ENCODE peak calls at places on chromosomes 2 and 18, in seven cellular contexts. O is transverse colon, G is K562, R is suprapubic skin, K is SK-N-SH, U is upper lobe of left lung, B is stomach. H is an unnamed sample. For H3K9me3, the result is how much of the 10 kb centered on the place peaks cover.

GRCh38 chr2:178426388-178426787 is 24.6 kb downstream of the PRKRA start:
- DNase-seq in O (no peak), G (no peak), R (no peak), K (no peak), U (no peak), B (no peak), H (no peak)

GRCh38 chr2:158810761-158811470 is 15.8 kb downstream of the DAPL1 start:
- DNase-seq in O (no peak), G (no peak), R (no peak), K (no peak), U (no peak), B (no peak), H (no peak)

GRCh38 chr2:26195006-26195961 is 22.4 kb downstream of the GAREM2 start:
- DNase-seq in O (no peak), G (no peak), R (no peak), K (no peak), U (no peak), B (no peak), H (no peak)

GRCh38 chr2:33457588-33458247 is 18.7 kb upstream of the RASGRP3 start:
- DNase-seq in O (no peak), G (no peak), R (no peak), K (no peak), U (peak), B (no peak), H (peak)

GRCh38 chr2:159091981-159092380 is 123.5 kb downstream of the TANC1 start:
- DNase-seq in O (peak), G (no peak), R (no peak), K (no peak), U (peak), B (no peak), H (no peak)

GRCh38 chr18:23627325-23627724 is 35.4 kb downstream of the ANKRD29 start:
- DNase-seq in O (peak), G (no peak), R (no peak), K (no peak), U (peak), B (no peak), H (no peak)

GRCh38 chr2:39631715-39632114 is 34.0 kb upstream of the TMEM178A start:
- DNase-seq in O (no peak), G (no peak), R (no peak), K (no peak), U (no peak), B (no peak), H (no peak)

GRCh38 chr2:97664636-97664970 is 759 bp upstream of the ACTR1B start:
- DNase-seq in O (peak), G (no peak), R (no peak), K (no peak), U (no peak), B (no peak), H (no peak)

GRCh38 chr2:120205901-120206581 is 17.2 kb downstream of the TMEM185B start:
- DNase-seq in O (peak), G (peak), R (peak), K (peak), U (no peak), B (no peak), H (no peak)

GRCh38 chr2:119753041-119753929 is 6.4 kb upstream of the PTPN4 start:
- DNase-seq in O (no peak), G (no peak), R (no peak), K (peak), U (no peak), B (no peak), H (no peak)

GRCh38 chr18:4248686-4249085 is 206.4 kb downstream of the DLGAP1 start:
- DNase-seq in O (no peak), G (no peak), R (no peak), K (no peak), U (no peak), B (no peak), H (no peak)

GRCh38 chr2:183993052-183993451 is 605.3 kb upstream of the ZNF804A start:
- DNase-seq in O (no peak), G (no peak), R (no peak), K (no peak), U (no peak), B (no peak), H (no peak)

GRCh38 chr2:11553661-11554429 is 20.0 kb downstream of the GREB1 start:
- DNase-seq in O (no peak), G (no peak), R (no peak), K (no peak), U (no peak), B (no peak), H (no peak)

GRCh38 chr2:73938761-73939352 is 12.2 kb downstream of the DGUOK start:
- DNase-seq in O (no peak), G (no peak), R (no peak), K (peak), U (no peak), B (no peak), H (no peak)

GRCh38 chr2:201532686-201533304 is 81.3 kb downstream of the STRADB start:
- DNase-seq in O (no peak), G (peak), R (no peak), K (no peak), U (no peak), B (no peak), H (no peak)

GRCh38 chr2:218397502-218398436 is 1.9 kb upstream of the CTDSP1 start:
- DNase-seq in O (peak), G (peak), R (peak), K (peak), U (peak), B (peak), H (peak)

GRCh38 chr18:49399003-49399402 is 61.4 kb downstream of the DYM start:
- DNase-seq in O (no peak), G (no peak), R (no peak), K (peak), U (peak), B (no peak), H (peak)

GRCh38 chr2:217951521-217952247 is 51.1 kb downstream of the TNS1 start:
- DNase-seq in O (no peak), G (no peak), R (peak), K (no peak), U (peak), B (peak), H (peak)

GRCh38 chr2:161067846-161068245 is 92.4 kb upstream of the TANK start:
- DNase-seq in O (no peak), G (no peak), R (no peak), K (no peak), U (no peak), B (no peak), H (no peak)

GRCh38 chr2:144510206-144510991 is 9.5 kb downstream of the ZEB2 start:
- DNase-seq in O (no peak), G (no peak), R (no peak), K (no peak), U (no peak), B (no peak), H (no peak)

GRCh38 chr2:166487082-166487654 is 6.9 kb downstream of the SCN7A start:
- DNase-seq in O (no peak), G (no peak), R (no peak), K (no peak), U (no peak), B (no peak), H (no peak)

GRCh38 chr2:121239969-121240368 is 45.0 kb downstream of the TFCP2L1 start:
- DNase-seq in O (no peak), G (no peak), R (no peak), K (no peak), U (no peak), B (no peak), H (no peak)

GRCh38 chr18:79609021-79609461 is 70.6 kb upstream of the CTDP1 start:
- DNase-seq in O (no peak), G (no peak), R (peak), K (no peak), U (no peak), B (no peak), H (peak)

GRCh38 chr2:174682578-174683391 is 81.5 kb downstream of the CHRNA1 start:
- DNase-seq in O (peak), G (no peak), R (no peak), K (peak), U (peak), B (peak), H (peak)

GRCh38 chr18:49456794-49457193 is 3.7 kb downstream of the DYM start:
- DNase-seq in O (no peak), G (no peak), R (no peak), K (no peak), U (no peak), B (no peak), H (no peak)

GRCh38 chr2:46275995-46276394 is 21.2 kb upstream of the EPAS1 start:
- DNase-seq in O (peak), G (no peak), R (no peak), K (no peak), U (peak), B (no peak), H (peak)

GRCh38 chr2:205563646-205564045 is 118.7 kb upstream of the NRP2 start:
- DNase-seq in O (peak), G (peak), R (no peak), K (peak), U (peak), B (no peak), H (no peak)

GRCh38 chr2:100000915-100001707 is 141.3 kb downstream of the AFF3 start:
- DNase-seq in O (no peak), G (no peak), R (no peak), K (no peak), U (no peak), B (no peak), H (no peak)

GRCh38 chr2:71190959-71191943 is 35.7 kb downstream of the PAIP2B start:
- DNase-seq in O (no peak), G (no peak), R (no peak), K (peak), U (no peak), B (no peak), H (no peak)

GRCh38 chr2:168614291-168615018 is 158.4 kb downstream of the CERS6 start:
- DNase-seq in O (no peak), G (no peak), R (no peak), K (no peak), U (no peak), B (no peak), H (no peak)

GRCh38 chr2:26269571-26270170 is 24.9 kb downstream of the HADHB start:
- DNase-seq in O (no peak), G (no peak), R (no peak), K (no peak), U (no peak), B (no peak), H (no peak)

GRCh38 chr18:79577451-79578395 is 101.9 kb upstream of the CTDP1 start:
- DNase-seq in O (peak), G (peak), R (peak), K (no peak), U (peak), B (no peak), H (peak)

GRCh38 chr2:171522057-171522803 is at the start of gene CYBRD1:
- DNase-seq in O (peak), G (peak), R (peak), K (peak), U (peak), B (peak), H (peak)

GRCh38 chr18:10670856-10671255 is 145.0 kb downstream of the NAPG start:
- DNase-seq in O (no peak), G (no peak), R (no peak), K (no peak), U (no peak), B (no peak), H (no peak)

GRCh38 chr2:220665108-220665471 is 907.0 kb downstream of the EPHA4 start:
- DNase-seq in O (no peak), G (no peak), R (no peak), K (no peak), U (no peak), B (no peak), H (no peak)

GRCh38 chr2:101340141-101340541 is 31.6 kb upstream of the RNF149 start:
- DNase-seq in O (no peak), G (no peak), R (no peak), K (no peak), U (no peak), B (no peak), H (no peak)

DNA sequence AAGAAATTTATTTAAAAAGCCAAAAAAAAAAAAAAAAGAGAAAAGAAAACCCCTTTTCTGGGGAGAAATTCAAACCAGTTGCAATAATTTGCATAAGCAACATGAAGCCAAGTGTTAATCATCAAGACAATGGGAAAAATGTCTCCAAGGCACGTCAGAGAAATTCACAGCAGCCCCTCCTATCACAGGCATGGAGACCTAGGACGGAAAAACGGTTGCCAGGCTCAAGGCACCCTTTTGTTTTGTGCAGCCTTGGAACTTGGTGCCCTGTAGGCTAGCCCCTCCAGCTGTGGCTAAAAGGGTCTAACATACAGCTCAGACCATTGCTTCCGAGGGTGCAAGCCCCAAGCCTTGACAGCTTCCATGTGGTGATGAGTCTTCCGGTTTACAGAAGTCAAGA is 509.2 kb upstream of the SOX11 start:
- DNase-seq in O (no peak), G (no peak), R (no peak), K (no peak), U (no peak), B (no peak), H (no peak)
- H3K9me3 ChIP-seq in O (under half), G (under half), R (under half), K (under half), U (under half), B (under half), H (under half)

DNA sequence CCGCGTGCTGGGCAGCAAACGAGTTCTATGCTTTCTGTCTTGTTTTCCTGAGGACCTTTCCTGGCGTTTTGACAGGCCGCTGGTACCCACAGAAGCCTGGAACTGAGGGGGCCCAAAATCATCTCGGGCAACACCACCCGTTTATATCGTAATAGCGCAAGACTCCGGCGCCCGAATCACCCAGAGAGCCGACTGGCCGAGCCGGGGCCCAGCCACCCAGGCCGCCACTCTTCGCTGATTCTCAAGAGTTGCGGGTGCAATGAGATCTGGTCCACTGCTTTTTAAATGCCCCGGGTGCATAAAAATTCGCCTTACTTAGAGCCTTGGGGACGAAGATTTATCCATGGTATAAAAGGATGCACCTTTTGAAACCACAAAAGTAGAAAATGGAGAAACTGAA is 6.2 kb upstream of the SPATA3 start:
- DNase-seq in O (no peak), G (no peak), R (no peak), K (no peak), U (no peak), B (no peak), H (no peak)
- TF ChIP-seq POLR2AphosphoS5 in O (no peak), G (no peak), R (no peak), K (no peak), U (no peak), B (no peak), H (no peak)

GRCh38 chr2:134917219-134917957 is 1.2 kb upstream of the CCNT2 start:
- DNase-seq in O (peak), G (no peak), R (peak), K (no peak), U (peak), B (no peak), H (no peak)

GRCh38 chr2:134919360-134920210 is 963 bp downstream of the CCNT2 start:
- DNase-seq in O (peak), G (no peak), R (no peak), K (peak), U (peak), B (peak), H (peak)

GRCh38 chr2:134912406-134912805 is 6.2 kb upstream of the CCNT2 start:
- DNase-seq in O (no peak), G (no peak), R (no peak), K (no peak), U (no peak), B (no peak), H (no peak)

GRCh38 chr2:134918518-134919359 is at the start of gene CCNT2:
- DNase-seq in O (peak), G (peak), R (peak), K (peak), U (peak), B (peak), H (peak)

DNA sequence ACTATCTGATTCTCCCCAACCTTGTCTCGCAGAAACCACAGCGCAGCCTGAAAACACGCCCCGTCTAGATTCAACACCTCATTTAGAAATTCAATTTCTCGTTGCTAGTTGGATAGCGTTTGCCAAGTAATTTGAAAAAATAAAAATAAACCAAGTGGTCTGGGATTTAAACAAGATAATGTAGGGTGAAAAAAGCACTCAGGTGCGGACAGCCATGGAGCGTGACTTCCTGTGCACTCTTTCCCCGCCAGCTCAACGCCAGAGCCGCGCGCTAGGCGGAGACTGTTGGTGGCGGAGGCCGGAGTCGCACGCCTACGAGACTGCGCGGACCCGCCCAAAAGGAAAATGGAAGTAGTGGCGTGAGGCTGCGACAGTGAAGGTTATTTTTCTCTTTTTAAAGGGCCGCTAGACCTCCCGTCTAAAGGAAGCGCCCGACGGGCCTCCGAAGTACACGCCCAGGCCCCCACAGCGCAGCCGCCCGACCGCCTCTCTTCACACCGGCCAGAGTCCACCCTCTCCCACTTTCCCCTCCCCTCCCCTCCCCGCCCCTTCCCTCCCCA is 584 bp upstream of the CCNT2 start:
- DNase-seq in O (no peak), G (no peak), R (no peak), K (no peak), U (no peak), B (peak), H (no peak)
- TF ChIP-seq EP300 in O (no peak), G (no peak), R (no peak), K (no peak), U (no peak), B (no peak), H (no peak)

DNA sequence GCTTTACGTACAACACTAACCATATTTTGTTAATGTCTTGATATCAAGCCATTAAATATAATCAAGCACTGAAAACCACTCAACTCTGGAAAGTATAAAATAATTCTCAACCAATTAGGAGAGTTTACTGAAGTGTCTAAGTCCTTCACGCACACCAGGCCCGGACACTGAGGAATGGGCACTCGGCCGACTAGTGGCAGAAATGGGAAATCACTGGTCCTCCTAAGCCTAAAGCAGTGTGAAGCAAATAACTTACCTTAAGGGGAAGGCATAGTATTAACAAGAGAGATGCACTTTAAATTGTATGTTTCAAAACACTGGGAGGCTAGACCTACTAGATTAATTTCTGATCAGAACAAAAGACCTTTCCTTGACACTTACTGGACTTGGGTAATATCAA is 45.7 kb downstream of the FAM210A start:
- DNase-seq in O (no peak), G (peak), R (no peak), K (peak), U (no peak), B (no peak), H (no peak)
- H3K9me3 ChIP-seq in O (under half), G (under half), R (under half), K (under half), U (under half), B (under half), H (under half)

DNA sequence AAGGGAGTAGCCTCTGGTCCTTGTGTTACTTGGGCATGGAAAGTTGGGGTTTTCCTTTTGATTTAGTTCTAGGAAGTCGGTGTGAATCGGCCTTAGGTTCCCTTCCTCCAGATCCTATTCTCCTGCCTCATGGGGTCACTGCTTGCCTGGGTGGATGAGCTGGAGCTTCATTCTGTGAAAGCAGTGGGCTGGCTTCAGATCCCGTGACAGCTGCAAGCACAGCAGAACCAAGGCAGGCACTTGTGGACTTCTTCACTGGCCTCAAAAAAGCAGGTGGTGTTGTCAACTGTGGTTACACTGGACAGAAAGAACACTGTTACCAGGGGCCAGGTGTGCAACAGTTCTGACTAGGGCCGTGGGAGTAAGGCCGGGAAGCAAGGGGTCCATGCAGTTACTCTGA is 243.4 kb downstream of the LDLRAD4 start:
- DNase-seq in O (no peak), G (no peak), R (peak), K (no peak), U (no peak), B (peak), H (peak)
- TF ChIP-seq POLR2AphosphoS5 in O (no peak), G (no peak), R (no peak), K (no peak), U (no peak), B (no peak), H (no peak)

H was measured in sigmoid colon.